ENCODE peak calls at places on chromosomes 7 and 10, in four cellular contexts. U is GF-D8; Y is stimulated activated CD4-positive, alpha-beta T cell treated with anti-CD3 and anti-CD28 coated beads, Interleukin-1b, Interleukin-23, amount 100 ng/mL, for 1 hour; A is stimulated activated naive CD4-positive, alpha-beta T cell treated with Interleukin-2 at 50 U/mL for 16 hours. Z is an unnamed sample.

GRCh38 chr7:341841-342638 is 52.1 kb downstream of the FOXL3 start:
- DNase-seq in U (no peak), Y (no peak), A (no peak), Z (no peak)

GRCh38 chr10:75801121-75801520 is 369.7 kb downstream of the LRMDA start:
- DNase-seq in U (no peak), Y (no peak), A (no peak), Z (no peak)

GRCh38 chr7:124489925-124490324 is 275.7 kb downstream of the GPR37 start:
- DNase-seq in U (no peak), Y (no peak), A (no peak), Z (no peak)

GRCh38 chr10:44253769-44254462 is 131.0 kb downstream of the CXCL12 start:
- DNase-seq in U (no peak), Y (no peak), A (no peak), Z (no peak)

GRCh38 chr7:123635551-123636359 is 19.9 kb upstream of the LMOD2 start:
- DNase-seq in U (no peak), Y (no peak), A (no peak), Z (no peak)

GRCh38 chr7:55326079-55326847 is 38.9 kb upstream of the LANCL2 start:
- DNase-seq in U (no peak), Y (no peak), A (no peak), Z (no peak)

GRCh38 chr10:58696736-58697135 is 184.1 kb downstream of the BICC1 start:
- DNase-seq in U (no peak), Y (no peak), A (no peak), Z (no peak)

GRCh38 chr10:68330852-68331454 is 911 bp upstream of the HNRNPH3 start:
- DNase-seq in U (peak), Y (no peak), A (no peak), Z (no peak)

GRCh38 chr10:84269773-84270172 is 24.9 kb downstream of the RGR start:
- DNase-seq in U (no peak), Y (no peak), A (no peak), Z (no peak)

GRCh38 chr10:12597800-12598750 is 248.7 kb downstream of the CAMK1D start:
- DNase-seq in U (no peak), Y (no peak), A (no peak), Z (no peak)

GRCh38 chr10:29859521-29860130 is 199.8 kb downstream of the JCAD start:
- DNase-seq in U (no peak), Y (no peak), A (no peak), Z (no peak)

Z was measured in KG1.